ENCODE peak calls at places on chromosomes 13 and 19, in nine cellular contexts. One of them, this sample, is unnamed.

GRCh38 chr19:47419037-47419783 is at the start of gene MEIS3:
- DNase-seq in pancreas: no peak
- DNase-seq in RWPE1: no peak
- DNase-seq in cardiac fibroblast: no peak
- DNase-seq in WTC11: no peak
- DNase-seq in lower leg skin: no peak
- DNase-seq in ascending aorta: no peak
- DNase-seq in Peyer's patch: no peak
- DNase-seq in astrocyte: no peak
- DNase-seq in this sample: no peak

GRCh38 chr19:46533085-46534081 is 37.7 kb upstream of the PNMA8B start:
- DNase-seq in ascending aorta: no peak
- DNase-seq in pancreas: no peak
- DNase-seq in lower leg skin: no peak
- DNase-seq in WTC11: peak; percentile 45
- DNase-seq in astrocyte: no peak
- DNase-seq in RWPE1: no peak
- DNase-seq in cardiac fibroblast: no peak
- DNase-seq in Peyer's patch: no peak
- DNase-seq in this sample: no peak

GRCh38 chr13:96052655-96053002 is 572 bp downstream of the UGGT2 start:
- DNase-seq in pancreas: no peak
- DNase-seq in RWPE1: peak; percentile 64
- DNase-seq in ascending aorta: no peak
- DNase-seq in lower leg skin: no peak
- DNase-seq in cardiac fibroblast: peak; percentile 60
- DNase-seq in Peyer's patch: no peak
- DNase-seq in astrocyte: peak; percentile 70
- DNase-seq in WTC11: no peak
- DNase-seq in this sample: no peak

GRCh38 chr19:38665950-38666661 is 18.7 kb downstream of the ACTN4 start:
- DNase-seq in Peyer's patch: no peak
- DNase-seq in cardiac fibroblast: peak; percentile 89
- DNase-seq in ascending aorta: no peak
- DNase-seq in WTC11: peak; percentile 80
- DNase-seq in lower leg skin: no peak
- DNase-seq in pancreas: peak; percentile 72
- DNase-seq in RWPE1: no peak
- DNase-seq in astrocyte: peak; percentile 64
- DNase-seq in this sample: no peak

GRCh38 chr13:30900952-30901749 is 4.9 kb upstream of the MEDAG start:
- DNase-seq in astrocyte: no peak
- DNase-seq in RWPE1: no peak
- DNase-seq in pancreas: no peak
- DNase-seq in cardiac fibroblast: no peak
- DNase-seq in WTC11: no peak
- DNase-seq in Peyer's patch: no peak
- DNase-seq in lower leg skin: no peak
- DNase-seq in ascending aorta: no peak
- DNase-seq in this sample: no peak

GRCh38 chr13:97226788-97227627 is 4.9 kb downstream of the MBNL2 start:
- DNase-seq in WTC11: no peak
- DNase-seq in pancreas: no peak
- DNase-seq in RWPE1: no peak
- DNase-seq in cardiac fibroblast: peak; percentile 74
- DNase-seq in lower leg skin: no peak
- DNase-seq in astrocyte: no peak
- DNase-seq in Peyer's patch: no peak
- DNase-seq in ascending aorta: no peak
- DNase-seq in this sample: no peak

GRCh38 chr13:114082849-114083645 is 49.4 kb downstream of the RASA3 start:
- DNase-seq in cardiac fibroblast: no peak
- DNase-seq in lower leg skin: no peak
- DNase-seq in WTC11: no peak
- DNase-seq in pancreas: no peak
- DNase-seq in ascending aorta: no peak
- DNase-seq in RWPE1: no peak
- DNase-seq in astrocyte: peak; percentile 67
- DNase-seq in Peyer's patch: no peak
- DNase-seq in this sample: no peak

GRCh38 chr13:44930907-44931676 is 58.2 kb downstream of the NUFIP1 start:
- DNase-seq in lower leg skin: no peak
- DNase-seq in cardiac fibroblast: peak; percentile 48
- DNase-seq in pancreas: no peak
- DNase-seq in RWPE1: no peak
- DNase-seq in WTC11: no peak
- DNase-seq in astrocyte: peak; percentile 42
- DNase-seq in ascending aorta: no peak
- DNase-seq in Peyer's patch: no peak
- DNase-seq in this sample: no peak

GRCh38 chr19:47028372-47028672 is 8.7 kb downstream of the NPAS1 start:
- DNase-seq in cardiac fibroblast: no peak
- DNase-seq in RWPE1: no peak
- DNase-seq in lower leg skin: no peak
- DNase-seq in ascending aorta: no peak
- DNase-seq in pancreas: no peak
- DNase-seq in WTC11: no peak
- DNase-seq in Peyer's patch: no peak
- DNase-seq in astrocyte: no peak
- DNase-seq in this sample: no peak

GRCh38 chr13:98416408-98416807 is 160.5 kb downstream of the STK24 start:
- DNase-seq in lower leg skin: peak; percentile 42
- DNase-seq in pancreas: peak; percentile 93
- DNase-seq in WTC11: no peak
- DNase-seq in cardiac fibroblast: no peak
- DNase-seq in astrocyte: no peak
- DNase-seq in Peyer's patch: peak; percentile 61
- DNase-seq in RWPE1: no peak
- DNase-seq in ascending aorta: no peak
- DNase-seq in this sample: peak; percentile 100

GRCh38 chr19:43662487-43662886 is 7.5 kb downstream of the PLAUR start:
- DNase-seq in lower leg skin: no peak
- DNase-seq in astrocyte: no peak
- DNase-seq in WTC11: no peak
- DNase-seq in pancreas: no peak
- DNase-seq in ascending aorta: no peak
- DNase-seq in Peyer's patch: no peak
- DNase-seq in cardiac fibroblast: peak; percentile 28
- DNase-seq in RWPE1: no peak
- DNase-seq in this sample: no peak

GRCh38 chr19:2173388-2173787 is 9.7 kb downstream of the DOT1L start:
- DNase-seq in astrocyte: no peak
- DNase-seq in cardiac fibroblast: no peak
- DNase-seq in Peyer's patch: no peak
- DNase-seq in pancreas: peak; percentile 18
- DNase-seq in WTC11: no peak
- DNase-seq in lower leg skin: no peak
- DNase-seq in RWPE1: no peak
- DNase-seq in ascending aorta: no peak
- DNase-seq in this sample: no peak

GRCh38 chr19:2170219-2170618 is 6.5 kb downstream of the DOT1L start:
- DNase-seq in cardiac fibroblast: no peak
- DNase-seq in astrocyte: no peak
- DNase-seq in lower leg skin: no peak
- DNase-seq in Peyer's patch: no peak
- DNase-seq in WTC11: no peak
- DNase-seq in pancreas: no peak
- DNase-seq in ascending aorta: no peak
- DNase-seq in RWPE1: no peak
- DNase-seq in this sample: no peak

GRCh38 chr19:2173841-2174577 is 10.3 kb downstream of the DOT1L start:
- DNase-seq in RWPE1: no peak
- DNase-seq in WTC11: no peak
- DNase-seq in astrocyte: no peak
- DNase-seq in cardiac fibroblast: no peak
- DNase-seq in Peyer's patch: no peak
- DNase-seq in lower leg skin: no peak
- DNase-seq in pancreas: peak; percentile 18
- DNase-seq in ascending aorta: no peak
- DNase-seq in this sample: no peak

GRCh38 chr19:2170987-2171348 is 7.2 kb downstream of the DOT1L start:
- DNase-seq in cardiac fibroblast: no peak
- DNase-seq in RWPE1: no peak
- DNase-seq in ascending aorta: no peak
- DNase-seq in Peyer's patch: no peak
- DNase-seq in astrocyte: no peak
- DNase-seq in WTC11: no peak
- DNase-seq in pancreas: no peak
- DNase-seq in lower leg skin: no peak
- DNase-seq in this sample: no peak

GRCh38 chr19:2171349-2172145 is 7.8 kb downstream of the DOT1L start:
- DNase-seq in lower leg skin: no peak
- DNase-seq in astrocyte: no peak
- DNase-seq in pancreas: peak; percentile 75
- DNase-seq in ascending aorta: no peak
- DNase-seq in RWPE1: no peak
- DNase-seq in cardiac fibroblast: peak; percentile 60
- DNase-seq in Peyer's patch: no peak
- DNase-seq in WTC11: peak; percentile 49
- DNase-seq in this sample: no peak
- TF ChIP-seq CTCF in lower leg skin: no peak
- TF ChIP-seq CTCF in astrocyte: no peak
- TF ChIP-seq CTCF in pancreas: no peak
- TF ChIP-seq CTCF in ascending aorta: no peak
- TF ChIP-seq CTCF in RWPE1: no peak
- TF ChIP-seq CTCF in cardiac fibroblast: peak; percentile 6
- TF ChIP-seq CTCF in Peyer's patch: peak; percentile 14
- TF ChIP-seq CTCF in WTC11: no peak
- TF ChIP-seq CTCF in this sample: no peak

GRCh38 chr19:29727906-29728305 is 12.8 kb upstream of the C19orf12 start:
- DNase-seq in astrocyte: no peak
- DNase-seq in ascending aorta: no peak
- DNase-seq in WTC11: no peak
- DNase-seq in Peyer's patch: no peak
- DNase-seq in lower leg skin: no peak
- DNase-seq in cardiac fibroblast: no peak
- DNase-seq in pancreas: no peak
- DNase-seq in RWPE1: no peak
- DNase-seq in this sample: no peak

GRCh38 chr19:29724741-29725140 is 9.7 kb upstream of the C19orf12 start:
- DNase-seq in lower leg skin: no peak
- DNase-seq in WTC11: no peak
- DNase-seq in pancreas: no peak
- DNase-seq in cardiac fibroblast: no peak
- DNase-seq in RWPE1: no peak
- DNase-seq in astrocyte: no peak
- DNase-seq in ascending aorta: no peak
- DNase-seq in Peyer's patch: no peak
- DNase-seq in this sample: no peak

GRCh38 chr19:29724102-29724641 is 9.1 kb upstream of the C19orf12 start:
- DNase-seq in RWPE1: no peak
- DNase-seq in pancreas: no peak
- DNase-seq in WTC11: peak; percentile 62
- DNase-seq in ascending aorta: no peak
- DNase-seq in lower leg skin: no peak
- DNase-seq in Peyer's patch: no peak
- DNase-seq in cardiac fibroblast: peak; percentile 16
- DNase-seq in astrocyte: peak; percentile 5
- DNase-seq in this sample: no peak
- TF ChIP-seq CTCF in RWPE1: no peak
- TF ChIP-seq CTCF in pancreas: no peak
- TF ChIP-seq CTCF in WTC11: no peak
- TF ChIP-seq CTCF in ascending aorta: no peak
- TF ChIP-seq CTCF in lower leg skin: no peak
- TF ChIP-seq CTCF in Peyer's patch: no peak
- TF ChIP-seq CTCF in cardiac fibroblast: no peak
- TF ChIP-seq CTCF in astrocyte: no peak
- TF ChIP-seq CTCF in this sample: no peak

GRCh38 chr19:4690362-4690761 is 20.2 kb upstream of the MYDGF start:
- DNase-seq in WTC11: no peak
- DNase-seq in pancreas: no peak
- DNase-seq in ascending aorta: no peak
- DNase-seq in Peyer's patch: no peak
- DNase-seq in RWPE1: no peak
- DNase-seq in astrocyte: no peak
- DNase-seq in cardiac fibroblast: no peak
- DNase-seq in lower leg skin: no peak
- DNase-seq in this sample: no peak
- TF ChIP-seq CTCF in WTC11: no peak
- TF ChIP-seq CTCF in pancreas: no peak
- TF ChIP-seq CTCF in ascending aorta: no peak
- TF ChIP-seq CTCF in Peyer's patch: no peak
- TF ChIP-seq CTCF in RWPE1: no peak
- TF ChIP-seq CTCF in astrocyte: no peak
- TF ChIP-seq CTCF in cardiac fibroblast: no peak
- TF ChIP-seq CTCF in lower leg skin: no peak
- TF ChIP-seq CTCF in this sample: no peak

DNA sequence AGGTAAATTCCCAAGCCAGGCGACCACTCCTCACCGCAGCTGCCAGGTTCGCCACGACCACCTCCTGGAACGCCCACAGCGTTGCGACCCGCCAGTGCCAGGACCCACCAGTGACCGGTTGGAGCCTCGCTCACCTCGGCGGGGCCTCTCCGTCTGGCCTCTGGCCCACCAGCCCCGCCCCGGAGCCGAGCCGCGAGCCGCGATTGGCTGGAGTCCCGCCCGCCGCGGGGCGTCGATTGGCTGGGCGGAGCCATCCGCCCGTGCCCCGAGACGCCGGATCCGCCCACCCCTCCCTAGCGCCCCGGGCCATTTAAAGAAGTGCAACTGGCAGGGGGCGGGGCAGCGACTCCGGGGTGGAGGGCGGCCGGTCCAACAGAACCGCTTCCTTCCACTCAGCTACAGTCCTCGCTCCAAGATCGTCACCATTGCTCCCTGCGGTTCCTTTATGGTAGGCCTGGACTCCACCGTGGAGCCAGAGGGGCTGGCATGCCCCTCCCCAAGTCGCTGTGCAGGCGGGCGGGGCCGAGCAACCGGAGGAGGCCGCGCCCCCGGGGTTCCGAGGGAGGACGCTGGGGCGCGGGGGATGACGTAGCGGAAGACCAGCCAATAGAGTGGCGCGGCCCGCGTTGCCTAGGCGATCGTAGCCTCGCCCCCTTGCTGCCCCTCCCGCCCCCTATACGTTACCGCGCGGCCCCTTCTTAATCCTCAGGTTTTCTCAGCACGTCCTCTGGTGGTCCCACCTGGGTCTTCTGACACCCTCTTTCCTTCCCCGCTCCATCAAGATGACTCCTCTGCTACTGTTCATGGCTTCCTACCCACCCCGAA is at the start of gene SERTAD3:
- DNase-seq in pancreas: peak; percentile 98
- DNase-seq in lower leg skin: peak; percentile 96
- DNase-seq in WTC11: peak; percentile 97
- DNase-seq in astrocyte: peak; percentile 80
- DNase-seq in RWPE1: peak; percentile 98
- DNase-seq in cardiac fibroblast: peak; percentile 97
- DNase-seq in Peyer's patch: peak; percentile 98
- DNase-seq in ascending aorta: peak; percentile 92
- DNase-seq in this sample: peak; percentile 66
- TF ChIP-seq CTCF in pancreas: no peak
- TF ChIP-seq CTCF in lower leg skin: no peak
- TF ChIP-seq CTCF in WTC11: no peak
- TF ChIP-seq CTCF in astrocyte: no peak
- TF ChIP-seq CTCF in RWPE1: peak; percentile 26
- TF ChIP-seq CTCF in cardiac fibroblast: peak; percentile 9
- TF ChIP-seq CTCF in Peyer's patch: peak; percentile 11
- TF ChIP-seq CTCF in ascending aorta: no peak
- TF ChIP-seq CTCF in this sample: no peak